ENCODE peak calls at places on chromosomes 4 and X, in eight cellular contexts. H is K562, C is spleen, J is upper lobe of left lung, B is HCT116, Y is transverse colon, K is sigmoid colon, Q is HepG2. D is an unnamed sample.

GRCh38 chrX:119996069-119996468 is 52.5 kb upstream of the NKAP start:
- DNase-seq in H (no peak), C (no peak), J (no peak), B (no peak), Y (no peak), K (no peak), Q (no peak), D (no peak)

GRCh38 chrX:141902366-141902765 is 1.3 kb upstream of the MAGEC1 start:
- DNase-seq in H (no peak), C (no peak), J (no peak), B (no peak), Y (no peak), K (no peak), Q (no peak), D (no peak)

GRCh38 chr4:16706251-16706650 is 192.2 kb downstream of the LDB2 start:
- DNase-seq in H (no peak), C (no peak), J (no peak), B (no peak), Y (no peak), K (no peak), Q (no peak), D (no peak)

GRCh38 chrX:21153503-21153902 is 220.7 kb upstream of the CNKSR2 start:
- DNase-seq in H (no peak), C (no peak), J (no peak), B (no peak), Y (no peak), K (peak), Q (no peak), D (no peak)

GRCh38 chr4:24104173-24104572 is 214.3 kb upstream of the PPARGC1A start:
- DNase-seq in H (no peak), C (no peak), J (no peak), B (no peak), Y (no peak), K (no peak), Q (no peak), D (no peak)

GRCh38 chr4:112951362-112951962 is 98.0 kb upstream of the ANK2 start:
- DNase-seq in H (peak), C (no peak), J (no peak), B (no peak), Y (no peak), K (no peak), Q (peak), D (no peak)

GRCh38 chr4:182293836-182294235 is 50.6 kb downstream of the TENM3 start:
- DNase-seq in H (no peak), C (no peak), J (no peak), B (no peak), Y (no peak), K (no peak), Q (no peak), D (no peak)

GRCh38 chr4:174402470-174403176 is 118.9 kb downstream of the CEP44 start:
- DNase-seq in H (no peak), C (no peak), J (no peak), B (no peak), Y (no peak), K (no peak), Q (no peak), D (no peak)

GRCh38 chrX:17788956-17789562 is 51.8 kb downstream of the SCML1 start:
- DNase-seq in H (no peak), C (no peak), J (no peak), B (no peak), Y (no peak), K (no peak), Q (no peak), D (no peak)

GRCh38 chrX:134338527-134338926 is 101.5 kb downstream of the CCDC160 start:
- DNase-seq in H (no peak), C (no peak), J (no peak), B (no peak), Y (no peak), K (no peak), Q (no peak), D (no peak)

GRCh38 chrX:118976599-118977340 is 2.4 kb downstream of the LONRF3 start:
- DNase-seq in H (no peak), C (peak), J (peak), B (no peak), Y (peak), K (peak), Q (no peak), D (no peak)

GRCh38 chrX:1596676-1597344 is 5.4 kb downstream of the AKAP17A start:
- DNase-seq in H (no peak), C (peak), J (no peak), B (no peak), Y (no peak), K (no peak), Q (no peak), D (no peak)

GRCh38 chr4:88567591-88567990 is 24.7 kb upstream of the HERC3 start:
- DNase-seq in H (no peak), C (no peak), J (no peak), B (no peak), Y (no peak), K (no peak), Q (no peak), D (no peak)

GRCh38 chr4:167645358-167645757 is 411.1 kb upstream of the SPOCK3 start:
- DNase-seq in H (no peak), C (no peak), J (no peak), B (no peak), Y (no peak), K (no peak), Q (no peak), D (no peak)

GRCh38 chrX:84339507-84340364 is 151.7 kb upstream of the RPS6KA6 start:
- DNase-seq in H (peak), C (no peak), J (no peak), B (no peak), Y (no peak), K (no peak), Q (peak), D (no peak)

GRCh38 chr4:48620861-48621260 is 130.8 kb downstream of the ZAR1 start:
- DNase-seq in H (no peak), C (no peak), J (no peak), B (no peak), Y (no peak), K (no peak), Q (no peak), D (no peak)

GRCh38 chrX:13287816-13288215 is 32.0 kb downstream of the ATXN3L start:
- DNase-seq in H (peak), C (no peak), J (no peak), B (no peak), Y (no peak), K (no peak), Q (no peak), D (no peak)

GRCh38 chr4:89598602-89599001 is 238.4 kb downstream of the SNCA start:
- DNase-seq in H (no peak), C (no peak), J (no peak), B (peak), Y (no peak), K (no peak), Q (peak), D (no peak)

GRCh38 chr4:2798399-2799301 is 5.8 kb downstream of the SH3BP2 start:
- DNase-seq in H (no peak), C (peak), J (peak), B (no peak), Y (peak), K (peak), Q (no peak), D (no peak)

GRCh38 chrX:11100281-11101035 is 10.7 kb upstream of the HCCS start:
- DNase-seq in H (peak), C (no peak), J (no peak), B (no peak), Y (peak), K (peak), Q (peak), D (no peak)

GRCh38 chrX:123450217-123450616 is 266.1 kb downstream of the GRIA3 start:
- DNase-seq in H (peak), C (no peak), J (no peak), B (no peak), Y (no peak), K (no peak), Q (peak), D (no peak)

GRCh38 chr4:20724915-20725314 is 24.7 kb downstream of the PACRGL start:
- DNase-seq in H (no peak), C (no peak), J (no peak), B (no peak), Y (no peak), K (no peak), Q (no peak), D (no peak)

GRCh38 chr4:121873604-121874003 is 3.3 kb upstream of the BBS7 start:
- DNase-seq in H (peak), C (no peak), J (no peak), B (no peak), Y (no peak), K (no peak), Q (no peak), D (no peak)
- TF ChIP-seq POLR2AphosphoS5 in H (no peak), C (no peak), J (no peak), B (no peak), Y (no peak), K (no peak), Q (no peak), D (no peak)

GRCh38 chr4:38815879-38816782 is 11.5 kb upstream of the TLR1 start:
- DNase-seq in H (no peak), C (no peak), J (no peak), B (no peak), Y (no peak), K (no peak), Q (no peak), D (no peak)
- TF ChIP-seq POLR2AphosphoS5 in H (no peak), C (peak), J (no peak), B (no peak), Y (no peak), K (no peak), Q (no peak), D (no peak)

DNA sequence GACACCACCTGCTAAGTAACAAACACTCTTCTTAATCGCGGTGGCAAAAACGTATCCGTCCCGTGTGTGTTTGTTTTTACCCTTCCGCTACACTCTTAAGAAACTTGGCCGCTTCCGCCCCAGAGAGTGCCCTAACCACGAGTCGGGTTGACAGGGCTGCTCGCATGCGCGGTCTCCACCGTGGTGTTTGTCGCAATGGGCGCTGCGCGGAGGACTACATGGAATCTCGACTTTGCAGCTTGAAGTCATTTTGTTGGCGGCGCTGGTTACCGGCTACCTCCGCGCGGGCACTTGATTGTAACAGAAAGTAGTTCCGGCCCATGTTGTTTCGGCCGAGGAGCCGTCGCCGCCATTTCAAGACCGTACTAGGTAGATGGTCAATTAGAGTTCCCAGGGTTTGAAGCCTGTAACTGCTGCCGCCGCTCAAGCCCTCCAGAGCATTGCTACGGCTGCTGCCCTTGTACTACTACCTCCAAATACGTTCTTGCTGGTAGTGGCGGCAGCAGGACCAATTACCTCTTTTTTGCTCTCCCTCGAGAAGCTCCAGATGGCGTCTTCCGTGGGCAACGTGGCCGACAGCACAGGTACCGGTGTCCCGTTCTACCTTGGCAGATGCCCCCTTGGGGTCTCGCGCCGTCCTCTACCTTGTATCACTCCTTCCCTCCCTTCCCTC is at the start of gene OGT:
- DNase-seq in H (peak), C (peak), J (peak), B (peak), Y (peak), K (peak), Q (peak), D (peak)
- TF ChIP-seq POLR2AphosphoS5 in H (peak), C (peak), J (no peak), B (peak), Y (peak), K (peak), Q (peak), D (peak)

GRCh38 chr4:143294310-143294709 is 42.4 kb upstream of the GAB1 start:
- DNase-seq in H (no peak), C (no peak), J (no peak), B (no peak), Y (peak), K (peak), Q (no peak), D (no peak)
- TF ChIP-seq POLR2AphosphoS5 in H (no peak), C (no peak), J (peak), B (no peak), Y (peak), K (peak), Q (no peak), D (no peak)

DNA sequence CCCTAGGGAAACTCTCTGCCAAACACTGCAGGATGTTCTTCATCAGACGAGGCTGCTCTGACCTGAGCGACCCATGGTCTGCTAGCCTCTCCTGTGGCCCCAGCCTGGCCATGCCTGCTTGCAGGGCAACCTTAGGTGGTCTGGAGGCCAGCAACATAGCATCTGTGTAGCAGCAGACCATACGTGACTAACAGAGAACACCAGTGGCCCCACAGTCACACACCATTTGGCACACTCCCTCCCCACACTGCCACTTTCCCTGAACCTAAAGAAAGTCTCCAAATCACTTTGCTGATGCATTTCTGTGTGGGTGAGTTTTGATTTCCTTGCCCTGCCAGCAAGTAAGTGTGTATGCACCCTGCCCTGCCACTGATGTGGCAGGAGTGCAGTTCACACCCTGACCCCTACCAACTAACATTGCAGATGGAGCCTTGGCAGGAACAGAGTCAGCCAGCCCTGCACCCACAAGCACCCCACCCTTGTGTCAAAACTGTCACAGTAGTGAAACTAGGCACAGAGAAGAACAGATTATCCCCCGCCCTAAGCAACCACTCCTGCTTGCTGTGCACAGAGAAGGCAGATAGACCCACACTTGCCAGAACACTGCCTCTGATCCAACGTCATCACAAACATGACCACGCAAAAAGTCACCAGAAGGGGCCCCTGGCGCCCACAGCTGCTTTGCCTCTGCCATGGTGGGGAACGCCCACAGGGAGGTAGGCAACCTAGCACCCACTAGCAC is 249.1 kb downstream of the SPIN4 start:
- DNase-seq in H (no peak), C (no peak), J (no peak), B (no peak), Y (no peak), K (no peak), Q (no peak), D (no peak)
- TF ChIP-seq POLR2AphosphoS5 in H (no peak), C (no peak), J (no peak), B (no peak), Y (no peak), K (no peak), Q (no peak), D (no peak)

DNA sequence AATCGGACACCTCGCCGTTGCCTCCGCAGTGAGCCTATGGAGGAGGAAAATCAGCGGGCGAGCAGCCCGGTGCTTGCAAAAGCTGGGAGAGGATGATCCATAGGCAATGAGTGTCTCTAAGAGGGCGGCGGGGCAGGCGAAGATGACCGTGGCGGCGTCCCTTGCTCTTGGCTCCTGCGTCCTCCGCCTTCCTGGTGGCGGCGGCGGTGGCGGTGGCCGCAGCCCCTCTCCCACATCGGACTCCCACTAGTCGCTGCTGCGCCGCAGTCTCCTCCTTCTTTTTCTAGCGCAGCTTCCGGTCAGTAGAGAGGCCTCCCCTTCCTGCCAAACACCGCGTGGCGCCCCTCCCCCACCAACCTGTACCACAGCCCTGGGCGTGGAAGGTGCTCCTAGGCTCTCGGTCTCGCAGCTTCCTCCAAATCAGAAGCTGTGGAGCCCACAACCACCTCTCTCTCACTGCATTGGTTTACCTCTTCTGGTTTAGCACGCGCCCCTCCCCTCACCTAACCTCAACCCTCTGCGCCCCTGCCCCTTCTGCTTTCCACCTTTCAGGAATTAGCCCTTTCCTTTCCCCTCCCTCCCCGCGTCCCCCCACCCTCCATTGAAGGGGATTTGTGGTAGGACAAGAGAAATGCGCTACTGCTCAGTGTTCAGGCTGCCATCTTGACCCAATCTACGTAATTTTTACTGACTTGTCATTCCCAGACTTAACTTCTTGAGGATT is at the start of gene SPIN3:
- DNase-seq in H (peak), C (peak), J (peak), B (peak), Y (peak), K (peak), Q (peak), D (peak)
- TF ChIP-seq POLR2AphosphoS5 in H (peak), C (peak), J (peak), B (peak), Y (peak), K (peak), Q (peak), D (peak)

GRCh38 chr4:77157859-77158486 is 966 bp downstream of the CCNG2 start:
- DNase-seq in H (peak), C (peak), J (peak), B (peak), Y (peak), K (peak), Q (peak), D (peak)

GRCh38 chr4:77155631-77156345 is 1.2 kb upstream of the CCNG2 start:
- DNase-seq in H (no peak), C (no peak), J (no peak), B (no peak), Y (no peak), K (no peak), Q (no peak), D (no peak)

GRCh38 chr4:77156912-77157858 is at the start of gene CCNG2:
- DNase-seq in H (peak), C (peak), J (peak), B (no peak), Y (peak), K (peak), Q (peak), D (no peak)

GRCh38 chr4:77154761-77155499 is 2.1 kb upstream of the CCNG2 start:
- DNase-seq in H (no peak), C (no peak), J (no peak), B (no peak), Y (no peak), K (no peak), Q (no peak), D (no peak)

GRCh38 chr4:77156533-77156911 is 485 bp upstream of the CCNG2 start:
- DNase-seq in H (peak), C (peak), J (peak), B (peak), Y (peak), K (peak), Q (peak), D (peak)
- TF ChIP-seq POLR2AphosphoS5 in H (no peak), C (peak), J (peak), B (peak), Y (peak), K (no peak), Q (peak), D (no peak)

GRCh38 chr4:139282375-139283075 is 2.5 kb upstream of the MGARP start:
- DNase-seq in H (no peak), C (no peak), J (no peak), B (no peak), Y (no peak), K (no peak), Q (no peak), D (no peak)

GRCh38 chr4:139281212-139281611 is 1.2 kb upstream of the MGARP start:
- DNase-seq in H (no peak), C (no peak), J (no peak), B (no peak), Y (no peak), K (no peak), Q (no peak), D (no peak)

GRCh38 chr4:139278956-139279722 is 886 bp downstream of the MGARP start:
- DNase-seq in H (no peak), C (peak), J (peak), B (no peak), Y (no peak), K (no peak), Q (no peak), D (no peak)

GRCh38 chr4:139278450-139278849 is 1.6 kb downstream of the MGARP start:
- DNase-seq in H (no peak), C (no peak), J (no peak), B (no peak), Y (no peak), K (no peak), Q (no peak), D (no peak)

GRCh38 chr4:139279723-139280620 is at the start of gene MGARP:
- DNase-seq in H (no peak), C (peak), J (peak), B (no peak), Y (no peak), K (no peak), Q (no peak), D (no peak)
- TF ChIP-seq POLR2AphosphoS5 in H (no peak), C (no peak), J (no peak), B (no peak), Y (no peak), K (no peak), Q (no peak), D (no peak)

GRCh38 chrX:78838709-78839108 is 91.2 kb downstream of the LPAR4 start:
- DNase-seq in H (no peak), C (no peak), J (no peak), B (no peak), Y (no peak), K (no peak), Q (no peak), D (no peak)
- TF ChIP-seq POLR2AphosphoS5 in H (no peak), C (no peak), J (no peak), B (no peak), Y (no peak), K (no peak), Q (no peak), D (no peak)

D was measured in GM12892.